ENCODE peak calls at places on chromosomes 13 and 19, in four cellular contexts. F, K, B and Q are unnamed samples.
A peak's percentile ranks its signal among the peaks of the same experiment; 100 is the strongest.

GRCh38 chr19:1864480-1865171 is 1.2 kb upstream of the KLF16 start:
- DNase-seq in F (peak; percentile 80), K (peak; percentile 91), B (no peak), Q (peak; percentile 91)

GRCh38 chr19:12800873-12801465 is 631 bp downstream of the PRDX2 start:
- DNase-seq in F (no peak), K (no peak), B (no peak), Q (no peak)

GRCh38 chr19:49058592-49058991 is 1.0 kb upstream of the CGB7 start:
- DNase-seq in F (peak; percentile 64), K (no peak), B (no peak), Q (no peak)

GRCh38 chr19:35154535-35155406 is at the start of gene FXYD5:
- DNase-seq in F (no peak), K (peak; percentile 94), B (peak; percentile 60), Q (peak; percentile 87)

GRCh38 chr13:49298903-49299605 is 51.3 kb downstream of the CDADC1 start:
- DNase-seq in F (no peak), K (no peak), B (no peak), Q (no peak)

GRCh38 chr19:38329651-38330050 is 6.0 kb upstream of the CATSPERG start:
- DNase-seq in F (no peak), K (no peak), B (no peak), Q (no peak)

GRCh38 chr13:44230736-44231135 is 142.9 kb upstream of the SERP2 start:
- DNase-seq in F (no peak), K (no peak), B (no peak), Q (no peak)

GRCh38 chr19:19372656-19373416 is 32.6 kb upstream of the GATAD2A start:
- DNase-seq in F (no peak), K (no peak), B (no peak), Q (peak; percentile 85)

GRCh38 chr19:1269478-1270167 is 491 bp downstream of the CIRBP start:
- DNase-seq in F (peak; percentile 92), K (peak; percentile 97), B (peak; percentile 78), Q (peak; percentile 94)

GRCh38 chr13:27704681-27705080 is 83.0 kb downstream of the POLR1D start:
- DNase-seq in F (no peak), K (no peak), B (no peak), Q (no peak)

GRCh38 chr13:90623318-90624011 is 724.0 kb upstream of the MIR17HG start:
- DNase-seq in F (no peak), K (no peak), B (no peak), Q (no peak)

GRCh38 chr13:50668882-50669281 is 174.6 kb downstream of the DLEU7 start:
- DNase-seq in F (no peak), K (no peak), B (no peak), Q (no peak)

GRCh38 chr13:43785681-43786471 is 896 bp downstream of the ENOX1 start:
- DNase-seq in F (peak; percentile 87), K (peak; percentile 89), B (no peak), Q (peak; percentile 70)

GRCh38 chr13:113863511-113864302 is at the start of gene GAS6:
- DNase-seq in F (peak; percentile 49), K (peak; percentile 87), B (no peak), Q (peak; percentile 80)